ENCODE peak calls at places on chromosomes 11 and 22, in four cellular contexts. W is keratinocyte, Z is bronchial epithelial cell, C is astrocyte of the cerebellum. V is an unnamed sample.

GRCh38 chr22:45163074-45163416 is 680 bp upstream of the NUP50 start:
- DNase-seq in C (no peak), W (no peak), Z (peak), V (no peak)

GRCh38 chr11:94934362-94934761 is 39.0 kb downstream of the CWC15 start:
- DNase-seq in Z (no peak), W (no peak), C (no peak), V (no peak)

GRCh38 chr11:95715777-95716241 is 73.8 kb downstream of the FAM76B start:
- DNase-seq in Z (peak), C (peak), W (peak), V (no peak)

GRCh38 chr11:995752-996420 is 40.6 kb downstream of the MUC6 start:
- DNase-seq in W (no peak), Z (no peak), C (no peak), V (peak)

GRCh38 chr11:93221539-93221938 is 23.7 kb upstream of the SLC36A4 start:
- DNase-seq in Z (no peak), C (no peak), W (no peak), V (no peak)

GRCh38 chr11:90134420-90135003 is at the start of gene NAALAD2:
- DNase-seq in Z (no peak), C (no peak), W (no peak), V (no peak)

GRCh38 chr11:119584193-119585037 is 144.6 kb downstream of the NECTIN1 start:
- DNase-seq in Z (peak), C (peak), W (no peak), V (peak)

GRCh38 chr11:13119361-13119760 is 110.2 kb downstream of the RASSF10 start:
- DNase-seq in Z (peak), W (no peak), C (no peak), V (no peak)

GRCh38 chr22:36220457-36220921 is 18.8 kb downstream of the APOL2 start:
- DNase-seq in W (no peak), Z (no peak), C (no peak), V (no peak)

GRCh38 chr22:37552560-37553163 is 7.6 kb upstream of the CDC42EP1 start:
- DNase-seq in W (no peak), Z (no peak), C (no peak), V (no peak)

GRCh38 chr22:27796118-27796517 is 5.4 kb downstream of the MN1 start:
- DNase-seq in C (no peak), W (no peak), Z (no peak), V (no peak)

GRCh38 chr11:6611092-6612007 is 666 bp downstream of the TAF10 start:
- DNase-seq in W (no peak), C (no peak), Z (no peak), V (no peak)

GRCh38 chr11:8071616-8072581 is 9.1 kb upstream of the TUB start:
- DNase-seq in C (no peak), Z (no peak), W (no peak), V (no peak)

GRCh38 chr22:38419864-38420172 is 35.2 kb downstream of the KCNJ4 start:
- DNase-seq in W (no peak), Z (no peak), C (no peak), V (no peak)

GRCh38 chr22:37681556-37682049 is 4.5 kb upstream of the NOL12 start:
- DNase-seq in W (no peak), C (peak), Z (peak), V (no peak)

GRCh38 chr22:31248965-31249940 is 37.2 kb downstream of the LIMK2 start:
- DNase-seq in W (no peak), C (no peak), Z (peak), V (no peak)

GRCh38 chr22:23903328-23903971 is 9.3 kb downstream of the MIF start:
- DNase-seq in W (no peak), Z (peak), C (no peak), V (no peak)

GRCh38 chr11:115135936-115136335 is 368.3 kb downstream of the CADM1 start:
- DNase-seq in C (no peak), W (no peak), Z (no peak), V (no peak)

GRCh38 chr11:88538088-88538487 is 200.6 kb upstream of the CTSC start:
- DNase-seq in C (no peak), Z (peak), W (no peak), V (no peak)

GRCh38 chr11:96084610-96085348 is 160.9 kb upstream of the MTMR2 start:
- DNase-seq in C (no peak), W (no peak), Z (no peak), V (no peak)

GRCh38 chr22:38098410-38099249 is 11.9 kb downstream of the BAIAP2L2 start:
- DNase-seq in C (no peak), Z (peak), W (no peak), V (no peak)

GRCh38 chr11:32713496-32713895 is 81.0 kb downstream of the CCDC73 start:
- DNase-seq in W (no peak), Z (no peak), C (no peak), V (no peak)

GRCh38 chr22:27212617-27213177 is 555.3 kb downstream of the MIAT start:
- DNase-seq in Z (peak), W (no peak), C (peak), V (peak)

GRCh38 chr11:116732740-116733385 is 39.9 kb downstream of the BUD13 start:
- DNase-seq in W (peak), C (peak), Z (peak), V (no peak)

GRCh38 chr11:78730267-78730824 is 155.7 kb upstream of the NARS2 start:
- DNase-seq in Z (no peak), C (no peak), W (no peak), V (no peak)

GRCh38 chr11:111408789-111409727 is 30.0 kb upstream of the POU2AF1 start:
- DNase-seq in C (peak), W (no peak), Z (no peak), V (no peak)

GRCh38 chr11:96324912-96325311 is 18.1 kb downstream of the MAML2 start:
- DNase-seq in C (no peak), W (no peak), Z (peak), V (peak)

GRCh38 chr11:88454881-88455280 is 117.3 kb upstream of the CTSC start:
- DNase-seq in Z (peak), W (peak), C (no peak), V (no peak)

GRCh38 chr22:32991353-32992115 is 66.6 kb downstream of the SYN3 start:
- DNase-seq in W (peak), Z (peak), C (no peak), V (no peak)

GRCh38 chr11:291281-292210 is 2.6 kb downstream of the PGGHG start:
- DNase-seq in W (no peak), C (no peak), Z (no peak), V (no peak)

GRCh38 chr22:38422615-38423511 is 32.1 kb downstream of the KCNJ4 start:
- DNase-seq in C (no peak), W (no peak), Z (no peak), V (no peak)

GRCh38 chr22:45671783-45672563 is at the start of gene ATXN10:
- DNase-seq in Z (peak), C (no peak), W (no peak), V (no peak)

GRCh38 chr11:115696472-115697011 is 192.3 kb upstream of the CADM1 start:
- DNase-seq in Z (no peak), C (no peak), W (no peak), V (no peak)

GRCh38 chr11:4040461-4040860 is 54.1 kb upstream of the RRM1 start:
- DNase-seq in Z (no peak), C (no peak), W (no peak), V (no peak)

DNA sequence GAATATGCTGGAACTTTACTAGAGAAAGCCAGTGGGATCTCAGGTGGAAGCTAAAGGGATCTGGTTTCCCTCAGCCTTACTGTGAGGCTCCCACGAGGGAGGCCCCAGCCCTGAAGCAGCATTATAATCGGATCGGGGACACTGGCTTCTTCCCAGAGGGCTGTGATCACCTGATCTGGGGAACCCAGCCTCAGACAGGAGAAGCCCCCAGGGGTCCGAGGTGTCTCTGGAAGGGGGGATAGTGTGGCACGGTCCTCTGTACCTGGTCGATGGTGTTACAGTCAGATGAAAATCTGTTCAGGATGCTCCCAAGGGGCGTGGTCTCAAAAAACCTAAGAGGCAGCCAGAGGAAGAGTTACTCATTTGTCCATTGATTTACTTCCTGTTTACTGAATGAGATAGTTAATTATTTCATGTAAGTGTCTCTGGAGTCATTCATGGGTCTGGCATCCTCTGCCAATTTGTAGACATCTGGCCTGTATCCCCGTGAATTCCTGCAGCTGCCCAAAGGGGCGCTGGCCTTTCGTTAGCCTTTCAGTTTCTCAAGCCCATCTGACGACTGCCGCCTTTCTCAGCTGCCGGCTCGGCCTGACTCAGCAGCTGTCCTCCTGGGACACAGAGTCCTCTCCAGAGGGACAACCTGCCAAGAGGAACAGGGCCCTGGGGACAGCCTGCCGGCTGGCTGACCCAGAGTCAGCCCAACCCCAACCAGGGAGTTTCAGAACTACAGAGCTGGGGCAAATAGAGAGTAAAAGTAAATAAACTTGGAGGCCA is 17.0 kb upstream of the KCNJ11 start:
- DNase-seq in W (no peak), C (no peak), Z (no peak), V (peak)
- TF ChIP-seq CTCF in W (no peak), C (peak), Z (no peak), V (peak)

DNA sequence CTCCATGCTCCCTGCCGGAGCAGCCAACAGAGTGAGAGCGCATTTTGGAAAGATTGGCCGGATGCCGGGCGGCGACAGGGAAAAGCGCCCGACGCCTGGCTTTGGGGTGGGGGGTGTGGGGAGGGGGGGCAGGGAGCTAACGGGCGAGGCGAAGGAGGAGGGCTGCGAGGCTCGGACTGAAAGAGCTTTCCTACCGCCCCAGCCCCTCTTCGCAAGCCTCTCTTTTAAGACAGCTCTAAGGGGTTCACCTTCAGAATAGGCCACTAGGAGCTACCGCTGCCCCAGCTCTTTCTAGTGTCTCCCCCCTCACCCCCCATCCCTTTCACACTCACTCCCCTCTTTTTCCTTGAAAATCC is 3.5 kb upstream of the DBX1 start:
- DNase-seq in W (no peak), C (no peak), Z (no peak), V (no peak)
- H3K4me3 ChIP-seq in W (no peak), C (no peak), Z (no peak), V (no peak)

DNA sequence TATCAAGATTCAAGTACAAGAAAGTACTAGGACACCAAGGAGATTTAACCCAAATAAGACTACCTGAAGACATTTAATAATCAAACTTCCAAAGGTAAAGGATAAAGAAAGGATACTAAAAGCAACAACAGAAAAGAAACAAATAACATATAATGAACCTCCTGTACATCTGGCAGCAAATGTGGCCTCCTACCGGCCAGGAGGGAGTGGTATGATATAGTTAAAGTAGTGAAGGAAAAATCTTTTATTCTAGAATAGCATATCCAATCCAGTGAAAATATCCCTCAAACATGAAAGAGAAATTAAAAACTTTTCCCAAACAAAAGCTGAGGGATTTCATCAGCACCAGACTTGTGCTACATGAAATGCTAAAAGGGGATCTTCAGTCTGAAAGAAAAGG is 104.7 kb upstream of the GUCY1A2 start:
- DNase-seq in C (no peak), W (no peak), Z (no peak), V (no peak)
- TF ChIP-seq CTCF in C (no peak), W (no peak), Z (no peak), V (no peak)

GRCh38 chr22:42699281-42699681 is 21.4 kb downstream of the A4GALT start:
- DNase-seq in W (no peak), Z (no peak), C (no peak), V (no peak)
- H3K4me3 ChIP-seq in W (no peak), Z (no peak), C (no peak), V (no peak)

GRCh38 chr11:44565008-44565745 is at the start of gene CD82:
- DNase-seq in W (peak), Z (peak), C (peak), V (peak)
- TF ChIP-seq CTCF in W (no peak), Z (peak), C (peak), V (no peak)

GRCh38 chr22:49185312-49185969 is 642.2 kb downstream of the BRD1 start:
- DNase-seq in Z (no peak), W (no peak), C (no peak), V (no peak)

GRCh38 chr22:49182416-49182815 is 645.3 kb downstream of the BRD1 start:
- DNase-seq in C (no peak), W (no peak), Z (no peak), V (no peak)

GRCh38 chr22:49184736-49185135 is 642.9 kb downstream of the BRD1 start:
- DNase-seq in Z (no peak), W (no peak), C (no peak), V (no peak)

GRCh38 chr22:49183208-49183825 is 644.4 kb downstream of the BRD1 start:
- DNase-seq in Z (no peak), W (no peak), C (no peak), V (no peak)

GRCh38 chr22:49183826-49184216 is 643.9 kb downstream of the BRD1 start:
- DNase-seq in Z (no peak), C (no peak), W (no peak), V (no peak)
- H3K4me3 ChIP-seq in Z (no peak), C (no peak), W (no peak), V (no peak)

DNA sequence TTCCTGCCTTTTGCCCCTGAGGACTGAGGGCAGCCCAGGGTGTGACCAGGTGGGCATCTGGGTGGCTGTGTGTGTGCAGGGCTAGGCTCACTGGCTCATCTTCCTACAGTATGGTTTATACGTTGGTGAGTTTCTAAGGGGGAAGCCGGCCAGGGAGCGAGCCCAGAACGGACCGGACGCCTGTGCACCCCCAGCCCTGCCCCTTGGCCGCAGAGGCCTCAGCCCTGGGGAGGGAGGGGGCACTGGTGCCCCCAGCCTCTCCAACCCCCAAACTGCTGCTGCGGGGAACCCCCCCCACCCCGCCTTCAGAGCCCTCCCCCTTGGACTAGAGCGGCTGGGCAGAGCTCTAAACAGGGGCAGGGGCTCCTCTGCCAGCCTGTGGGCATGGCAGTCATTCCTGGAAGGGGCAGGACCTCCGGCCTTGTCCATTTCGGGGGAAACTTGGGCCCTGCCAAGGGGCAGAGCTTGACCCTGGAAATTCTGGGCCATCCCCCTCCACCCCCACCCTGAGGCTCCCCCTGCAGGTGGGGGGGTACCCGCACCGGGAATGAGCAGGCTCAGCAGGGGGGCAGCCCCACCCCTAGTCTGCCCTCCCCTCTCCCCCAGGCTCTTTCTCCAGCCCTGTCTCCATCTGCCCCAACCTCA is 5.4 kb downstream of the YIF1A start:
- DNase-seq in W (no peak), Z (no peak), C (no peak), V (no peak)
- TF ChIP-seq CTCF in W (no peak), Z (no peak), C (no peak), V (no peak)

GRCh38 chr11:18347471-18348125 is 25.2 kb downstream of the GTF2H1 start:
- DNase-seq in Z (peak), C (no peak), W (no peak), V (no peak)
- H3K4me3 ChIP-seq in Z (no peak), C (no peak), W (no peak), V (no peak)

DNA sequence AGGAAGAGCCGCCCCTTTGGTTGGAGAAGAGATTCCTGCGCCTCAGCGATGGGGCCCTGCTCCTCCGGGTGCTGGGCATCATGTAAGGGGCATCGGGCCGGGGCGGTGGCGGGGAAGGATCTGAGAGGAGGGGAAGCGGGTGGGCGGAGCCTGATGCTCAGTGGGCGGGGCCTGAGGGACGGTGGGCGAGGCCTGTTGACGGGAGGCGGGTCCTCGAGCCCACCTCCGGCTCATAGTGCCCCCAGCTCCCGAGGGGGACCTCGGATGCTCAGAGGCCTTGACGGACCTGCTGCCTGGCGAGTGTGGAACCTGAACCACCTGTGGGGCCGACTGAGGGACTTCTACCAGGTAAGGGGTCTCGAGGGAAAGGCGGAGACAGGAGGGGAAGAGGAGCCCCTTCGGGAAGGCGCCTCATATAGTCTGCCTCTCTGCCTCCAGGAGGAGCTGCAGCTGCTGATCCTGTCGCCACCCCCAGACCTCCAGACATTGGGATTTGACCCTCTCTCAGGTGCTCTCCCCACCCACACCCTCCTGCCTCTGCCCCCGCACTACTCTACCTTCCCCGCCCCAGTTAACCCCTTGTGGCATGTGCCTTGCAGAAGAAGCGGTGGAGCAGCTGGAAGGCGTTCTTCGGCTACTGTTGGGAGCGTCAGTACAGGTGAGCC is 799 bp downstream of the CCDC88B start:
- DNase-seq in C (no peak), Z (no peak), W (no peak), V (no peak)
- TF ChIP-seq CTCF in C (peak), Z (peak), W (no peak), V (no peak)

DNA sequence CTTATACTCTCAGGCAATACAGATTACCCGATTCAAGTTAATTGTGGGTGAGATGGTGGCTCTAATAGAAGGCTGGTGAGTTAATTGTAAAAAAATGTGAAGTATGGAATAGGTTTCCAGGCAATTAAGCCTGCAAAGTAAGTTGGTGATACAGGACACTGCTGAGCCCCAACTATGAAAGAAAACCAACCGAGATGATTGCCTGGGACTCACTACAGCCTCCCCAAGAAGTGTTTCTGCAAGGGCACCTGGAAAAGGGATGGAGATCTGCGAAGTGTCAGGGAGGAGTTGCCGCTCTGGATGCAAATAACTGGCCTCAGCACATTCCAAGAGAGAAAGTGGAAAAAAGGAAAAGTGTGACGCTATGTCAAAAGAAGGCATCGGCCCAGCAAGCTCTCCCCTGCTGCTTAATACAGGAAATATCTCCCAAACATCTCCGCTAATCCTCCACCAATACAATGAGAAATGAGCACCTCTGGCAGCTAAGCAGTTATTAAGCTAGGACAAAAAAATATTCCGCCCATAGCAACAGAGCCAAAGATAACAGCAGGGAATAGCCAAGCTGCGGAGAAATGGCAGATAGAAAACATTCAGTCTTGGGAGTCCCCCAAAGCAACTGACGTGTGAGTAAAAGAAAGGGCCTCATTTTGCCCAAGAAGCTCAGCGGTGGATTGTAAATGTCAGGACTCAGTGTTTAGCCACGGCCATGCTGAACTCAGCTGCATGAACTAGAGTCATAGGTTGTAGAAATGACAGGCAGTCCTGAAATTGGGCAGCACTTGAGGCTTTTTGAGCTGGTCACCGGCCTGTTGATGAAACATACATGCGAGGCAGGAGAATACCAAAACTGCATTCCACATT is 133.7 kb downstream of the SNX19 start:
- DNase-seq in C (peak), W (no peak), Z (peak), V (no peak)
- H3K4me3 ChIP-seq in C (no peak), W (no peak), Z (no peak), V (no peak)